ENCODE peak calls at places on chromosomes 11 and 22, in four cellular contexts. One of them, this sample, is unnamed. For H3K36me3, the result is how much of the 10 kb centered on the place peaks cover.

GRCh38 chr22:25228822-25229221 is 9.4 kb downstream of the CRYBB2 start:
- DNase-seq in mammary epithelial cell: no peak
- DNase-seq in SK-N-SH: no peak
- DNase-seq in brain microvascular endothelial cell: no peak
- DNase-seq in this sample: no peak

GRCh38 chr11:36792870-36793541 is 195.0 kb upstream of the RAG2 start:
- DNase-seq in mammary epithelial cell: no peak
- DNase-seq in SK-N-SH: no peak
- DNase-seq in brain microvascular endothelial cell: no peak
- DNase-seq in this sample: no peak

GRCh38 chr11:113014262-113014661 is 53.0 kb downstream of the NCAM1 start:
- DNase-seq in brain microvascular endothelial cell: no peak
- DNase-seq in mammary epithelial cell: no peak
- DNase-seq in SK-N-SH: peak
- DNase-seq in this sample: peak

GRCh38 chr22:45551310-45552016 is 48.8 kb downstream of the FBLN1 start:
- DNase-seq in brain microvascular endothelial cell: no peak
- DNase-seq in mammary epithelial cell: no peak
- DNase-seq in SK-N-SH: no peak
- DNase-seq in this sample: no peak

GRCh38 chr22:31083377-31083768 is 2.3 kb downstream of the SMTN start:
- DNase-seq in mammary epithelial cell: no peak
- DNase-seq in SK-N-SH: peak
- DNase-seq in brain microvascular endothelial cell: no peak
- DNase-seq in this sample: no peak

GRCh38 chr11:132790466-132790865 is 741.8 kb downstream of the OPCML start:
- DNase-seq in brain microvascular endothelial cell: no peak
- DNase-seq in mammary epithelial cell: no peak
- DNase-seq in SK-N-SH: no peak
- DNase-seq in this sample: no peak

GRCh38 chr11:67673902-67674301 is 521 bp downstream of the ALDH3B2 start:
- DNase-seq in mammary epithelial cell: no peak
- DNase-seq in brain microvascular endothelial cell: no peak
- DNase-seq in SK-N-SH: no peak
- DNase-seq in this sample: no peak

GRCh38 chr22:37545703-37546435 is 14.4 kb upstream of the CDC42EP1 start:
- DNase-seq in mammary epithelial cell: peak
- DNase-seq in SK-N-SH: no peak
- DNase-seq in brain microvascular endothelial cell: peak
- DNase-seq in this sample: no peak

DNA sequence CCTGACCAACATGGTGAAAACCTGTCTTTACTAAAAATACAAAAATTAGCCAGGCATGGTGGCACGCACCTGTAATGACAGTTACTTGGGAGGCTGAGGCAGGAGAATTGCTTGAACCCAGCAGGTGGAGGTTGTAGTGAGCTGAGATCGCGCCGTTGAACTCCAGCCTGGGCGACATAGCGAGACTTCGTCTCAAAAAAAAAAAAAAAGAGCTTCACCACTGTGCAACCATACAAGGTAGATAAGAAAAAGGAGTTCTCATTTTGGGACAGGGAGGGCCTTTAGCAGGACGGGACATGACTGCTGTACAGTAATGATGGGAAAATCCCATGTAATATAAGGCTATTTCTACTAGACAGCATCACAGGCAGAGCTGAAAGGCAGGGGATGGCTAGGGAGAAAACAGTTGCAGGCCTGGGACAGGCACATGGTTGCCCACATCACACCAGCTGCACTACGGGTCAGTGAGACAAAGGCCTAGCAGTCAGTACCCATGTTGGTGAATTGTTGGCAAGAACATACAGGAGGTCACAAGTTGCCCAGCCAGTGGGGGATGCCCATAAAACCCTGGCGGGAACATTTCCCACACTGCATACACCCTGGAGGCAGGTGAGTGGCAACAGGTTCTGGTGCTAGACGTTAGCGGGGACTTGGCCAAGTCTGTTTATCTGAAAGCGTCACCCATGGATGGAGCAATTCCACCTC is 5.4 kb downstream of the TANGO2 start:
- DNase-seq in SK-N-SH: no peak
- DNase-seq in brain microvascular endothelial cell: no peak
- DNase-seq in mammary epithelial cell: no peak
- DNase-seq in this sample: no peak
- H3K36me3 ChIP-seq in SK-N-SH: under half
- H3K36me3 ChIP-seq in brain microvascular endothelial cell: under half
- H3K36me3 ChIP-seq in mammary epithelial cell: under half
- H3K36me3 ChIP-seq in this sample: under half

GRCh38 chr22:49909476-49910205 is 8.6 kb downstream of the ALG12 start:
- DNase-seq in mammary epithelial cell: no peak
- DNase-seq in SK-N-SH: no peak
- DNase-seq in brain microvascular endothelial cell: no peak
- DNase-seq in this sample: no peak
- H3K36me3 ChIP-seq in mammary epithelial cell: under half
- H3K36me3 ChIP-seq in SK-N-SH: under half
- H3K36me3 ChIP-seq in brain microvascular endothelial cell: under half
- H3K36me3 ChIP-seq in this sample: under half

GRCh38 chr11:72774499-72774898 is 19.3 kb downstream of the STARD10 start:
- DNase-seq in SK-N-SH: no peak
- DNase-seq in brain microvascular endothelial cell: no peak
- DNase-seq in mammary epithelial cell: no peak
- DNase-seq in this sample: no peak
- H3K36me3 ChIP-seq in SK-N-SH: under half
- H3K36me3 ChIP-seq in brain microvascular endothelial cell: under half
- H3K36me3 ChIP-seq in mammary epithelial cell: under half
- H3K36me3 ChIP-seq in this sample: under half

DNA sequence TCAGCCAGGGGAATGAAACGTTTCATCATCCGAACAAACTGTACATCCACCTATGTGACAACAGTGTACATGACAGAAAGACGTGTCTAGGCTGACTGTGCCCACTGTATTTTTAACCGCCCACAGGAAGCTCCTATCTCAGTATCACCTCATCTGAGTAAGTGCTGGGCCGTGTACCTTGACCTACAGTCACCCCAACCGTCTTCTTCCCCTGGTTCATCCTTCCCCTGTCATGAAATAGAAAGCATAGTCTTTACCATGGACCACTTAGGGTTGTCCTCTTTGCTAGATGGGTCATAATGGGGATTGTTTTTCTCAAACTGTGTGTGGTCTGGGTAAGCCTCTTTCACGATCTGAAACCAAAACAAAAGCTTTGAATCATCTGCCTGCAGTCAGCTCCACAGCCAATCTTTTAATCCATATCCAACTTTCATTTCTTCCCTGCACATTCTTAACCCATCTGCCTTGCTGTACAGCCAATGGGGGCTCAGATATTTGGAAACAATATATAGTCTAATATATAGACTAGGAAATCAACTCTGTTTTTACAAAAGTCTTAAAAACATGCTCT is 4.2 kb downstream of the THYN1 start:
- DNase-seq in SK-N-SH: no peak
- DNase-seq in brain microvascular endothelial cell: no peak
- DNase-seq in mammary epithelial cell: no peak
- DNase-seq in this sample: no peak
- H3K36me3 ChIP-seq in SK-N-SH: half or more
- H3K36me3 ChIP-seq in brain microvascular endothelial cell: under half
- H3K36me3 ChIP-seq in mammary epithelial cell: under half
- H3K36me3 ChIP-seq in this sample: half or more

DNA sequence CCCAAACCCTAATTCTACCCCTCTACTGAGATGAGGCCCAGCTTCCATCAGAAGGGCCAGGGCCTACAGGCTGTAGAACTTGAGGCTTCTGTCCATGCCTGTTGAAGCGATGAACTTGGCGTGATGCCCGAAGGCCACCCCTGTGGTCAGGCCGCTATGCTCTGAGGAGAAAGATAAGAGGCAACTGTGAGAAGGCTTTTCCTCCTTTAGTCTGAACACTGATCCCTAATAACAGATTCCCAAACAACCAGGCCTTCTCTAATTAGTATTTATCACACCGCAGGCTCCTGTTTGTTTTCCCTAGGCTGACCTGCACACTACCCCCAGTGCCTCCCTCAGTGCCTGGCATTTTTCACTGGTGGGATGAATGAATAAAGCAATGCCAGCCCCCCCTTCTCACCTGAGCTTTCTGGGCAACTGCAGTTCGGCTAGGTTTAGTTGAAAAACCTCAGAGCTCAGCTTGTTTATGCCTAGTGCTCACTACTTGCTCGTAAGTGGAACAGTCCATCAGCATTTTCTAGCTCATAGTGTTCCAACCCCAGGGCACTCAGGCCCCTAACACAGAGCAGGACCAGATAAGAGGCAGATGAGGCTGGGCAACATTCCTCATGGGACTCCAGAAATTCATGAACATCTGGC is 15.2 kb downstream of the PRPF19 start:
- DNase-seq in mammary epithelial cell: no peak
- DNase-seq in brain microvascular endothelial cell: peak
- DNase-seq in SK-N-SH: no peak
- DNase-seq in this sample: no peak
- H3K36me3 ChIP-seq in mammary epithelial cell: under half
- H3K36me3 ChIP-seq in brain microvascular endothelial cell: under half
- H3K36me3 ChIP-seq in SK-N-SH: under half
- H3K36me3 ChIP-seq in this sample: half or more